ENCODE peak calls at places on chromosomes 2 and 18, in six cellular contexts. H is ACHN, K is HS-27A, L is chondrocyte, E is foreskin keratinocyte, S is NCI-H1092 treated with DMSO at 0.1 percent for 48 hours. U is an unnamed sample.

GRCh38 chr2:32835148-32835547 is 111.6 kb upstream of the LTBP1 start:
- DNase-seq in L (no peak), H (no peak), K (no peak), S (no peak), E (no peak), U (no peak)

GRCh38 chr2:236369606-236370005 is 105.4 kb upstream of the ASB18 start:
- DNase-seq in E (no peak), L (no peak), H (no peak), S (peak; percentile 52), K (no peak), U (no peak)

GRCh38 chr18:48222118-48222517 is 187.1 kb downstream of the ZBTB7C start:
- DNase-seq in H (no peak), K (no peak), S (peak; percentile 97), E (peak; percentile 78), L (no peak), U (no peak)

GRCh38 chr2:240132651-240132980 is 3.5 kb downstream of the COPS9 start:
- DNase-seq in S (no peak), K (no peak), L (no peak), H (no peak), E (no peak), U (no peak)

GRCh38 chr2:63056309-63057065 is 5.9 kb downstream of the OTX1 start:
- DNase-seq in E (no peak), K (no peak), H (no peak), L (no peak), S (no peak), U (no peak)

GRCh38 chr2:205580591-205580990 is 101.7 kb upstream of the NRP2 start:
- DNase-seq in E (peak; percentile 23), L (no peak), H (peak; percentile 41), S (no peak), K (peak; percentile 7), U (no peak)

GRCh38 chr18:31603335-31603734 is 11.7 kb downstream of the TTR start:
- DNase-seq in E (peak; percentile 38), L (no peak), H (peak; percentile 5), S (no peak), K (no peak), U (no peak)

GRCh38 chr2:149906871-149907270 is 319.3 kb upstream of the MMADHC start:
- DNase-seq in S (no peak), E (no peak), H (no peak), L (no peak), K (no peak), U (no peak)

GRCh38 chr2:61357681-61358080 is 113.2 kb downstream of the USP34 start:
- DNase-seq in E (no peak), S (no peak), K (no peak), L (no peak), H (no peak), U (no peak)

GRCh38 chr18:32470136-32470712 is 458 bp downstream of the GAREM1 start:
- DNase-seq in H (peak; percentile 14), S (peak; percentile 43), E (peak; percentile 32), K (no peak), L (peak; percentile 91), U (peak; percentile 16)

GRCh38 chr2:156817430-156817829 is 381.3 kb downstream of the GPD2 start:
- DNase-seq in S (no peak), H (no peak), K (no peak), E (no peak), L (no peak), U (no peak)

GRCh38 chr2:106094101-106094860 is 99.8 kb downstream of the UXS1 start:
- DNase-seq in S (no peak), K (no peak), H (no peak), E (no peak), L (no peak), U (no peak)

GRCh38 chr2:204051999-204052558 is 115.5 kb downstream of the ICOS start:
- DNase-seq in L (no peak), S (no peak), H (no peak), E (no peak), K (no peak), U (no peak)

GRCh38 chr2:199460101-199460671 is 2.4 kb upstream of the SATB2 start:
- DNase-seq in E (peak; percentile 44), H (peak; percentile 56), L (no peak), S (no peak), K (no peak), U (peak; percentile 85)

GRCh38 chr18:12053312-12053711 is 40.3 kb upstream of the ANKRD62 start:
- DNase-seq in H (no peak), E (no peak), K (no peak), S (no peak), L (no peak), U (no peak)

GRCh38 chr2:241620419-241620769 is 16.6 kb downstream of the THAP4 start:
- DNase-seq in E (peak; percentile 32), K (no peak), H (no peak), L (no peak), S (no peak), U (peak; percentile 63)